ENCODE peak calls at places on chromosome 6, in eight cellular contexts. W is HepG2; G is PC-3; Q is GM13977; N is CD8-positive, alpha-beta T cell; J is fibroblast of pulmonary artery; V is lower leg skin; T is adrenal gland. L is an unnamed sample.

GRCh38 chr6:155001482-155001881 is 6.4 kb downstream of the TIAM2 start:
- DNase-seq in T (no peak), N (no peak), G (no peak), Q (no peak), V (no peak), J (peak; percentile 39), W (peak; percentile 36), L (no peak)

GRCh38 chr6:65745614-65746013 is 38.6 kb upstream of the EYS start:
- DNase-seq in N (no peak), T (no peak), G (peak; percentile 2), Q (no peak), W (no peak), V (no peak), J (no peak), L (no peak)

GRCh38 chr6:21769405-21769851 is 175.9 kb downstream of the SOX4 start:
- DNase-seq in W (no peak), N (no peak), T (no peak), Q (no peak), G (peak; percentile 30), V (no peak), J (peak; percentile 98), L (no peak)

GRCh38 chr6:9252784-9253183 is 817.4 kb upstream of the SLC35B3 start:
- DNase-seq in V (no peak), W (no peak), G (no peak), T (no peak), J (no peak), Q (no peak), N (no peak), L (no peak)

GRCh38 chr6:44254957-44255808 is 2.1 kb downstream of the SLC35B2 start:
- DNase-seq in V (no peak), T (peak; percentile 44), Q (no peak), N (no peak), J (no peak), W (no peak), G (peak; percentile 35), L (no peak)

GRCh38 chr6:8030920-8031319 is 33.3 kb downstream of the BLOC1S5 start:
- DNase-seq in T (no peak), J (no peak), W (no peak), V (no peak), G (no peak), Q (no peak), N (no peak), L (no peak)

GRCh38 chr6:140062042-140063041 is 687.9 kb upstream of the CITED2 start:
- DNase-seq in J (peak; percentile 97), W (no peak), Q (no peak), T (peak; percentile 59), V (peak; percentile 89), N (no peak), G (peak; percentile 66), L (no peak)

GRCh38 chr6:99178168-99178567 is 171.3 kb downstream of the FAXC start:
- DNase-seq in Q (no peak), J (no peak), G (peak; percentile 76), V (no peak), N (no peak), T (no peak), W (no peak), L (no peak)

GRCh38 chr6:130282234-130282995 is 59.7 kb upstream of the SAMD3 start:
- DNase-seq in T (no peak), Q (peak; percentile 22), W (peak; percentile 9), N (peak; percentile 29), J (peak; percentile 33), G (peak; percentile 41), V (no peak), L (no peak)

GRCh38 chr6:40954446-40955180 is 84.4 kb downstream of the UNC5CL start:
- DNase-seq in N (no peak), Q (no peak), J (no peak), T (no peak), V (no peak), G (no peak), W (no peak), L (no peak)

GRCh38 chr6:169666441-169666840 is 35.4 kb downstream of the WDR27 start:
- DNase-seq in T (no peak), G (no peak), V (no peak), Q (no peak), J (no peak), N (no peak), W (no peak), L (no peak)

DNA sequence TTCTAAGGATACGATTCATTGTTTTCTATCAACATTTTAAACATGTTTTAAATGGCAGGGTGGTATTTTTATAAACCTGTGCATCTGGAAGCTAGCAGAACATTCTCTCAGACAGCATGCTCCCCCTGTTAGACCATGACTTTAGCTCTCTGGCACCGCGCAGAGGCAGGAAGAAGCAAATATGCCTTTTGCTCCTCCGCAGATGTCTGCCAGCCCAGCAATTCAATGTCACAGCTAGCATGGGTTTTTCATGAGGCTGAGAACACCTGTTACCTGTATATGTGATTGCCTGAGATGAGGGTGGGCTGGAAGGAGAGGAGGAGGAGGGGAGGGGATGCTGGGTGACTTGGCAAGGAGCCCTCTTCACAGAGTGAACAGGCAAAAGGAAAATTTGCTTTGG is 6.7 kb downstream of the MTCH1 start:
- DNase-seq in N (peak; percentile 33), T (peak; percentile 81), G (peak; percentile 19), W (no peak), V (no peak), Q (peak; percentile 59), J (peak; percentile 71), L (no peak)
- TF ChIP-seq CTCF in N (peak; percentile 53), T (peak; percentile 44), G (peak; percentile 43), W (peak; percentile 14), V (no peak), Q (peak; percentile 51), J (peak; percentile 68), L (peak; percentile 64)

DNA sequence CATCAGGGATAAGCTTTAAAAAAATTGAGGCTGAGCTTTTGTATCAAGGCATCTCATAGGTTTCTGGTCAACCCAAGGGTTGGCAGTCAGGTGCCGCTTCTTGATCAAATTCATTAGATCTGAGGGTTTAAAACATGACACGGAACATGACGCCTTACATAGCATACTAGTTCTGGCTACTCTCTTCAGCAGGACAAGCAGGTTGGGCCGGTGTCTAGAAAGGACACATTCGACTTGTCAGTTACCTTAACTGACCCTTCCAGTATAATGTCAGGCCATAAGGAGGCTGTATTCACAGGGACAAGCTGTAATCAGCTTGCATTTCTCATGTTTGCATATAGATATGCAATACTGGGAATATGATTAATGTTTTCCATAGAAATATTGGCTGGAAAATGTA is 65.6 kb downstream of the PHACTR1 start:
- DNase-seq in V (no peak), G (no peak), Q (no peak), N (no peak), T (no peak), W (no peak), J (no peak), L (no peak)
- TF ChIP-seq CTCF in V (no peak), G (no peak), Q (no peak), N (no peak), T (no peak), W (no peak), J (no peak), L (no peak)

GRCh38 chr6:27631614-27631925 is 158.7 kb upstream of the ZNF184 start:
- DNase-seq in T (no peak), V (no peak), J (no peak), Q (no peak), G (no peak), N (no peak), W (no peak), L (no peak)

DNA sequence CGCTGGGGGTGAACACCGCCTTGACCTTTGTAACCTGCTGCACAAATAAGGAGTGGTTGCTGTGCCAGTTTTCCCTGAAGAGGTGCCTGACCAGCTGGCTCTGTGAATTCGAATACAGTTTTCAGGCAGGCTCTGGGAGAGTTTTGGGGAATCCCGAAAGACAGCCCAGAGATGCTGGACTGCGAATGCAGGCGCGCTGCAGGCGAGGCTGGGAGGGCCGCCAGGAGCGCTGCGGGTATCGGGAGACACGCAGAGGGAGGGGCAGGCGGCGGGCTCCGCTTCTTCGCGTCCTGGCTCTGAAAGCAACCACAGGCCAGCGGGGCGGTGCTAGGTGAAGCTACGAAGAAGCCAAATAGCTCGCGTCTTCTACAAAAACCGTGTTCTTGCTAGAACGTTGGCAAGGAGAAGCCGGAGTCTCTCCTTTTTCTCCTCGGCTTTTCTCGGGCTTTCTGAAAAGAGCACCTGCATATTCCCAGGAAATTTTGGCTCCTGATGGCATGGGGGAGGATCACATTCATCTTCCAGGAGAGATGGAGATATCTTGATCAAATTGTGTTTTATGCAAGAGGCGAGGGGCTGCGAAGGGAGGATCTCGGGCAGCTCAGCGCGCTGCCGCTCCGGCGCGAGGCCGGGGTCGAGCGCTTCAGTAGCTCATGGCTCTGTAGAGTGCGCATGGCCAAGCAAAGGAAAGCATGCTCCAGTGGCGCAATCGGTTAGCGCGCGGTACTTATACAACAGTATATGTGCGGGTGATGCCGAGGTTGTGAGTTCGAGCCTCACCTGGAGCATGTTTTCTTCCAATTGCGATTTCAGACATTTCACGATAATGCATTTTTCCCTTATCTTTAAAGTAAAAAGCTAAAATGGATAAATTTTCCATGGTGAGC is 158.1 kb upstream of the ZNF184 start:
- DNase-seq in Q (peak; percentile 52), V (no peak), N (no peak), T (no peak), J (peak; percentile 57), W (peak; percentile 74), G (peak; percentile 66), L (no peak)
- TF ChIP-seq CTCF in Q (no peak), V (no peak), N (no peak), T (no peak), J (no peak), W (peak; percentile 45), G (peak; percentile 31), L (no peak)

GRCh38 chr6:26197736-26198625 is 110.8 kb downstream of the HFE start:
- DNase-seq in Q (no peak), J (peak; percentile 27), W (peak; percentile 62), N (no peak), V (no peak), G (peak; percentile 47), T (peak; percentile 36), L (no peak)

GRCh38 chr6:26195924-26196845 is 109.0 kb downstream of the HFE start:
- DNase-seq in Q (no peak), V (no peak), N (peak; percentile 25), G (peak; percentile 38), T (peak; percentile 49), J (peak; percentile 7), W (peak; percentile 39), L (no peak)

GRCh38 chr6:26198626-26199056 is 111.4 kb downstream of the HFE start:
- DNase-seq in J (no peak), V (no peak), G (no peak), Q (no peak), N (peak; percentile 59), W (no peak), T (no peak), L (no peak)

GRCh38 chr6:26195376-26195923 is 108.2 kb downstream of the HFE start:
- DNase-seq in J (peak; percentile 96), Q (peak; percentile 69), W (peak; percentile 94), N (peak; percentile 80), G (peak; percentile 87), V (peak; percentile 96), T (peak; percentile 94), L (no peak)

DNA sequence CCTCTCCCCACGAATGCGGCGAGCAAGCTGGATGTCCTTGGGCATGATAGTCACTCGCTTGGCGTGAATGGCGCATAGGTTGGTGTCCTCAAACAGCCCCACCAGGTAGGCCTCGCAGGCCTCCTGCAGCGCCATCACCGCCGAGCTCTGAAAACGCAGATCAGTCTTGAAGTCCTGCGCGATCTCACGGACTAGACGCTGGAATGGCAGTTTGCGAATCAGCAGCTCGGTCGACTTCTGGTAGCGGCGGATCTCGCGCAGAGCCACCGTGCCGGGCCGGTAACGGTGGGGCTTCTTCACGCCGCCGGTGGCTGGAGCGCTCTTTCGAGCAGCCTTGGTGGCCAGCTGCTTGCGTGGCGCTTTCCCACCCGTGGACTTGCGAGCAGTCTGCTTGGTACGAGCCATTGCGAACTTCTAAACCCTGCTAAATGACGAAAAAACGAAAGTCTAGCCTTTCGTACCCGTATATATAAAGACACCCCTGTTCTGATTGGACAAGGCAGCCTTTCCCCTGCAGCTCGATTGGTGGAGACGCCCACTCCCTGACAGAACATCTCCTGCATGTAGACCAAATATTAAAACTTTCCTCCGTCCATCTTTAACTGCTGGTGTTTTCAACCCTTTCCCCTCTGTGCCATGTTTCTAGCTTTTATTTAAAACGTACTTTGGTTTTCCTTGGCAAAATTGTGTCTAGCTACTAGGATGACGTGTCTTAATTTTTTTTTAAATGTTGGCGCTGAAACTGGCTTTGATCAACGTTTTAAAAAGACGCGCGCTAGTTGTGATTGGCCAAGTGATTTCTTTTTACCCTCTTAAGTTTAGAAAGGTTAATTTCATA is 109.8 kb downstream of the HFE start:
- DNase-seq in J (peak; percentile 94), W (peak; percentile 93), V (peak; percentile 92), N (peak; percentile 73), G (peak; percentile 93), Q (peak; percentile 87), T (peak; percentile 91), L (no peak)
- TF ChIP-seq CTCF in J (no peak), W (peak; percentile 60), V (no peak), N (no peak), G (no peak), Q (no peak), T (no peak), L (no peak)

L was measured in D721Med.